ENCODE peak calls at places on chromosome 18, in six cellular contexts. W is A549, Y is GM12878, U is K562, P is HepG2, R is endothelial cell of umbilical vein. Q is an unnamed sample.
A peak's percentile ranks its signal among the peaks of the same experiment; 100 is the strongest.

GRCh38 chr18:54206447-54206846 is 18.0 kb downstream of the MBD2 start:
- DNase-seq in R (no peak), P (no peak), W (no peak), Y (no peak), U (no peak), Q (no peak)

GRCh38 chr18:44453505-44453904 is 227.2 kb upstream of the SETBP1 start:
- DNase-seq in R (no peak), U (no peak), Y (no peak), W (no peak), P (no peak), Q (no peak)

GRCh38 chr18:24121625-24122024 is 17.2 kb upstream of the CABYR start:
- DNase-seq in W (no peak), U (no peak), P (no peak), Y (no peak), R (no peak), Q (no peak)

GRCh38 chr18:49207373-49207772 is 253.1 kb downstream of the DYM start:
- DNase-seq in U (no peak), Y (no peak), W (no peak), P (no peak), R (peak; percentile 36), Q (no peak)

GRCh38 chr18:10736984-10737383 is 211.2 kb downstream of the NAPG start:
- DNase-seq in R (no peak), Y (no peak), P (no peak), U (no peak), W (no peak), Q (peak; percentile 34)

GRCh38 chr18:24065942-24066341 is 51.4 kb downstream of the TTC39C start:
- DNase-seq in W (no peak), U (no peak), P (no peak), R (no peak), Y (no peak), Q (no peak)

GRCh38 chr18:22335644-22336275 is 82.0 kb downstream of the CTAGE1 start:
- DNase-seq in Y (no peak), U (no peak), P (no peak), R (peak; percentile 50), W (no peak), Q (no peak)

GRCh38 chr18:9356969-9357368 is 22.4 kb downstream of the TWSG1 start:
- DNase-seq in R (no peak), Y (no peak), P (no peak), U (no peak), W (no peak), Q (no peak)

GRCh38 chr18:11366410-11366809 is 217.0 kb upstream of the PIEZO2 start:
- DNase-seq in U (no peak), W (peak; percentile 1), Y (no peak), R (no peak), P (no peak), Q (no peak)

GRCh38 chr18:26190506-26190905 is 35.7 kb upstream of the TAF4B start:
- DNase-seq in R (no peak), W (no peak), Y (peak; percentile 74), P (no peak), U (no peak), Q (no peak)

DNA sequence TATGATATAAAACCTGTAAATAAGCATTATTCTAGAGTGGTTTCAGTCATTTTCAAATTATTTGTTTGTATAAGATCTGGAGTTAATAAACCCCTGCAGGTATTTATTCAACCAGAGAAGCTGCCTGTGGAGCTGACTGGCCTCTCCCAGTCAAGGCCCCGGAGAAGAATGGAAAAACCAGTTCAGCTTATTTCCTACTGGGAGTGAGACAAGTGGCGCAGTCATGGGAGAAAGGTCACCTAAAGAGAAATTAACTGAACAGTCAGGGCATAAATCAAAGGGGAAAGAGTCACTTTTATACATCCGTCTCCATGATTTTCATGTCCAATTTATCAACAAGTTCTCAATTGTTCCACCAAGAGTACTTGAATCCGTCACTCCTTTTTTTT is 240.9 kb downstream of the RNF152 start:
- DNase-seq in W (no peak), R (no peak), U (no peak), P (no peak), Y (no peak), Q (no peak)
- TF ChIP-seq MYC in W (no peak), R (no peak), U (no peak), P (no peak), Y (no peak), Q (no peak)

GRCh38 chr18:7169601-7170000 is 52.0 kb upstream of the LAMA1 start:
- DNase-seq in P (no peak), U (no peak), Y (no peak), R (no peak), W (no peak), Q (no peak)

GRCh38 chr18:7170292-7170691 is 52.7 kb upstream of the LAMA1 start:
- DNase-seq in Y (no peak), U (no peak), W (no peak), P (no peak), R (no peak), Q (no peak)

GRCh38 chr18:7174359-7175107 is 56.4 kb upstream of the LRRC30 start:
- DNase-seq in R (no peak), P (peak; percentile 10), U (no peak), Y (no peak), W (no peak), Q (peak; percentile 21)

GRCh38 chr18:7172611-7173010 is 55.0 kb upstream of the LAMA1 start:
- DNase-seq in W (no peak), Y (no peak), U (no peak), R (no peak), P (no peak), Q (no peak)

DNA sequence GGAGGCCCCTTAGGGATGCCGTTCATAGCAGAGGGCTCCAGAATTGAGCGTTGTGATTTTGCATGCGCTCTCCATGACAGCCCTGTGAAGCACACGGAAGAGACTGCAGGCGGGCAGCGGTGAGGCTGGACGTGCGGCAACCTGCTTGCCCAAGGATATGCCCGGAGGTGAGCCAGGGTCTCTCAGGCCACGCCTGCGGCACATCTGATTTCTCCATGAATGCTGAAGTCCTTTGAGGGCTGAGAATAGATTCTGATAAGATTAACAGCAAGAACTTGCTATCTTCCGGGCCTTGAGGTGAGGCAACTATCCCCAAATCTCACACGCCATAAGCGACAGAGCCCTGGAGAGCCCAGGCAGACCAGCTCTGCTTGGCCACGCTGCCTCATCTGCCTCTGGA is 55.6 kb upstream of the LAMA1 start:
- DNase-seq in P (no peak), Y (no peak), R (no peak), U (no peak), W (no peak), Q (no peak)
- H3K4me3 ChIP-seq in P (no peak overlapping the region), Y (no peak overlapping the region), R (no peak overlapping the region), U (no peak overlapping the region), W (no peak overlapping the region), Q (no peak overlapping the region)

GRCh38 chr18:76435321-76435989 is 59.6 kb downstream of the ZNF516 start:
- DNase-seq in U (no peak), W (no peak), P (no peak), R (no peak), Y (no peak), Q (no peak)
- TF ChIP-seq CTCF in U (no peak), W (no peak), P (peak; percentile 18), R (no peak), Y (no peak), Q (no peak)

GRCh38 chr18:13889661-13890060 is 25.7 kb downstream of the MC2R start:
- DNase-seq in W (peak; percentile 4), R (no peak), P (peak; percentile 35), U (no peak), Y (no peak), Q (peak; percentile 3)

GRCh38 chr18:13892098-13892497 is 23.2 kb downstream of the MC2R start:
- DNase-seq in U (no peak), R (no peak), Y (no peak), W (no peak), P (no peak), Q (no peak)

GRCh38 chr18:13890962-13891361 is 24.4 kb downstream of the MC2R start:
- DNase-seq in U (no peak), W (no peak), Y (no peak), P (no peak), R (no peak), Q (no peak)

GRCh38 chr18:13885009-13885408 is 30.3 kb downstream of the MC2R start:
- DNase-seq in Y (no peak), P (no peak), W (no peak), R (no peak), U (no peak), Q (no peak)

DNA sequence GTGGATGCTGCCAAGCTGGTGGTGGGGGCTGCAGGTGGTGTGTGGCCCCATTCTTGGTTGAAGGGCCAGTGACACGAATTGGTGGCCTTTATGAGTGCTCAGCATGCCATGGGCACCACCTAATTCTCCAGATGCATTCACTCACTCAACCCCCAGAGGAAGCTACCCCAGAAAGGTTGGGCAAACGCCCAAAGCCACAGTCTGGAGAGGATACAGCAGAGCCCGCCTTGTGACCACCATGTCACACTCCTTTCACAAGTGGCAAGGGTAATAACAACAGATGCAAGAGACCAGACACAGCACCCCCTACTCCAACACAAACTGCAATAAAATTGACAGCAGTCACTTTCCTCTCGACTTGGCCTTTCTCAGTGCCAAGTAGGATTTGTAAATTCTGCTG is 27.0 kb downstream of the MC2R start:
- DNase-seq in U (no peak), P (no peak), R (no peak), W (no peak), Y (no peak), Q (no peak)
- TF ChIP-seq MYC in U (no peak), P (no peak), R (no peak), W (no peak), Y (no peak), Q (no peak)

GRCh38 chr18:31223371-31223770 is 60.7 kb upstream of the DSC1 start:
- DNase-seq in P (no peak), W (no peak), R (no peak), Y (no peak), U (no peak), Q (no peak)
- H3K4me3 ChIP-seq in P (no peak overlapping the region), W (no peak overlapping the region), R (no peak overlapping the region), Y (no peak overlapping the region), U (no peak overlapping the region), Q (no peak overlapping the region)

GRCh38 chr18:35775887-35776286 is 194.3 kb downstream of the GALNT1 start:
- DNase-seq in W (no peak), Y (no peak), U (no peak), R (peak; percentile 24), P (no peak), Q (peak; percentile 27)

GRCh38 chr18:35776481-35776880 is 194.9 kb downstream of the GALNT1 start:
- DNase-seq in W (no peak), P (no peak), U (no peak), R (no peak), Y (no peak), Q (no peak)

GRCh38 chr18:35780937-35781336 is 191.5 kb upstream of the RMP24 start:
- DNase-seq in R (no peak), U (no peak), Y (no peak), W (no peak), P (no peak), Q (no peak)

GRCh38 chr18:35778850-35779634 is 193.4 kb upstream of the RMP24 start:
- DNase-seq in U (no peak), P (no peak), W (no peak), R (no peak), Y (no peak), Q (no peak)

GRCh38 chr18:35777042-35777441 is 195.4 kb upstream of the RMP24 start:
- DNase-seq in P (peak; percentile 16), R (no peak), W (peak; percentile 16), Y (no peak), U (peak; percentile 24), Q (no peak)
- TF ChIP-seq CTCF in P (peak; percentile 66), R (no peak), W (no peak), Y (peak; percentile 25), U (peak; percentile 44), Q (peak; percentile 18)

Q was measured in NB4.